ENCODE peak calls at places on chromosome 5, in six cellular contexts. R is heart right ventricle, K is right cardiac atrium, H is left ventricle myocardium inferior, G is right lobe of liver, M is Right ventricle myocardium superior. F is an unnamed sample.

GRCh38 chr5:96816430-96816939 is 8.7 kb upstream of the ERAP1 start:
- DNase-seq in K (no peak), M (no peak), R (no peak), G (no peak), H (no peak), F (no peak)

GRCh38 chr5:79611046-79611829 is 1.0 kb upstream of the TENT2 start:
- DNase-seq in G (no peak), M (no peak), K (no peak), H (no peak), R (no peak), F (no peak)

GRCh38 chr5:52283221-52283620 is 504.5 kb upstream of the ITGA1 start:
- DNase-seq in R (no peak), M (no peak), H (no peak), K (no peak), G (no peak), F (peak)

GRCh38 chr5:59357421-59357977 is 536.0 kb downstream of the PDE4D start:
- DNase-seq in K (peak), R (peak), M (peak), H (peak), G (no peak), F (no peak)

GRCh38 chr5:6716634-6717149 is 3.5 kb downstream of the TENT4A start:
- DNase-seq in G (no peak), M (no peak), K (no peak), H (no peak), R (no peak), F (no peak)

GRCh38 chr5:161513952-161514351 is 32.6 kb downstream of the GABRB2 start:
- DNase-seq in R (no peak), K (no peak), G (no peak), M (no peak), H (no peak), F (no peak)

GRCh38 chr5:86526811-86527348 is 90.9 kb upstream of the COX7C start:
- DNase-seq in H (no peak), R (no peak), M (no peak), G (no peak), K (no peak), F (no peak)

GRCh38 chr5:156475831-156476551 is 149.0 kb downstream of the SGCD start:
- DNase-seq in H (peak), R (no peak), G (no peak), M (peak), K (peak), F (no peak)

GRCh38 chr5:143142596-143143435 is 260.7 kb downstream of the NR3C1 start:
- DNase-seq in H (peak), R (peak), M (peak), G (peak), K (peak), F (no peak)

GRCh38 chr5:82336566-82337351 is 58.6 kb upstream of the RPS23 start:
- DNase-seq in R (no peak), G (no peak), M (no peak), K (no peak), H (no peak), F (no peak)

F was measured in glomerular endothelial cell.